ENCODE peak calls at places on chromosome 22, in seven cellular contexts. H is neuronal stem cell, Y is H1, D is trophoblast cell, O is IMR-90, G is mesendoderm, S is mesenchymal stem cell. R is an unnamed sample.

GRCh38 chr22:43235445-43236400 is 48.8 kb upstream of the TTLL12 start:
- DNase-seq in S (no peak), H (no peak), G (no peak), Y (no peak), D (no peak), O (no peak), R (no peak)

GRCh38 chr22:42754658-42755057 is 34.0 kb upstream of the A4GALT start:
- DNase-seq in Y (no peak), H (no peak), D (peak), G (no peak), O (peak), S (no peak), R (no peak)

GRCh38 chr22:37309221-37310074 is 27.1 kb downstream of the CYTH4 start:
- DNase-seq in S (peak), D (no peak), Y (no peak), G (no peak), H (no peak), O (no peak), R (no peak)

GRCh38 chr22:29803190-29803589 is 34.9 kb downstream of the ASCC2 start:
- DNase-seq in D (no peak), Y (no peak), O (no peak), H (no peak), S (no peak), G (no peak), R (no peak)

GRCh38 chr22:29695129-29695926 is 24.5 kb upstream of the CABP7 start:
- DNase-seq in O (no peak), S (no peak), G (no peak), H (no peak), Y (no peak), D (no peak), R (no peak)

GRCh38 chr22:49195636-49196035 is 632.0 kb downstream of the BRD1 start:
- DNase-seq in Y (no peak), S (no peak), D (no peak), O (no peak), G (no peak), H (no peak), R (no peak)

GRCh38 chr22:46769191-46769675 is 6.8 kb downstream of the TBC1D22A start:
- DNase-seq in G (no peak), O (no peak), H (no peak), Y (no peak), D (no peak), S (no peak), R (no peak)

GRCh38 chr22:26435327-26436093 is 6.5 kb downstream of the ASPHD2 start:
- DNase-seq in D (no peak), Y (no peak), S (no peak), G (no peak), H (no peak), O (no peak), R (no peak)

GRCh38 chr22:36741204-36741793 is 34.6 kb downstream of the IFT27 start:
- DNase-seq in Y (no peak), H (no peak), G (peak), D (no peak), S (peak), O (no peak), R (peak)

GRCh38 chr22:23401111-23401909 is 178.8 kb downstream of the IGLL1 start:
- DNase-seq in O (peak), H (no peak), S (peak), G (peak), Y (no peak), D (peak), R (no peak)

GRCh38 chr22:37575490-37576003 is 4.3 kb downstream of the LGALS2 start:
- DNase-seq in Y (no peak), D (no peak), H (no peak), S (no peak), O (no peak), G (no peak), R (peak)

GRCh38 chr22:37803195-37803635 is 4.5 kb upstream of the GCAT start:
- DNase-seq in H (no peak), G (peak), S (no peak), O (no peak), Y (no peak), D (no peak), R (no peak)

GRCh38 chr22:16783930-16784354 is 41.3 kb downstream of the XKR3 start:
- DNase-seq in O (no peak), H (no peak), S (no peak), D (peak), G (peak), Y (peak), R (peak)

GRCh38 chr22:24706732-24707476 is 67.6 kb downstream of the PIWIL3 start:
- DNase-seq in O (no peak), Y (peak), H (no peak), G (no peak), D (no peak), S (no peak), R (no peak)

GRCh38 chr22:41504397-41504796 is 35.5 kb downstream of the ACO2 start:
- DNase-seq in S (no peak), Y (no peak), O (no peak), G (no peak), D (peak), H (no peak), R (no peak)

GRCh38 chr22:22392131-22392530 is 116.4 kb downstream of the ZNF280B start:
- DNase-seq in S (no peak), Y (no peak), G (no peak), D (no peak), O (no peak), H (no peak), R (no peak)

GRCh38 chr22:23523746-23524145 is 56.3 kb downstream of the IGLL1 start:
- DNase-seq in O (no peak), S (no peak), H (no peak), D (no peak), G (no peak), Y (no peak), R (no peak)

GRCh38 chr22:38258895-38259294 is 13.9 kb downstream of the TMEM184B start:
- DNase-seq in H (no peak), G (no peak), D (no peak), S (no peak), Y (no peak), O (peak), R (no peak)

GRCh38 chr22:17137226-17137625 is 16.1 kb upstream of the TMEM121B start:
- DNase-seq in H (no peak), G (no peak), Y (no peak), O (no peak), S (no peak), D (no peak), R (no peak)

GRCh38 chr22:29002603-29003002 is 59.0 kb downstream of the C22orf31 start:
- DNase-seq in H (no peak), G (no peak), S (no peak), Y (no peak), D (no peak), O (no peak), R (no peak)

GRCh38 chr22:42780070-42780540 is 59.4 kb upstream of the A4GALT start:
- DNase-seq in G (peak), Y (no peak), S (peak), D (peak), O (peak), H (peak), R (peak)

GRCh38 chr22:37518509-37519267 is 527 bp downstream of the CARD10 start:
- DNase-seq in D (no peak), S (no peak), G (no peak), Y (peak), O (no peak), H (no peak), R (no peak)

GRCh38 chr22:44170470-44170869 is 10.3 kb upstream of the PARVG start:
- DNase-seq in O (no peak), Y (no peak), H (no peak), D (no peak), S (no peak), G (no peak), R (no peak)

GRCh38 chr22:43970037-43970747 is 14.9 kb downstream of the SAMM50 start:
- DNase-seq in S (no peak), Y (no peak), O (no peak), D (no peak), H (no peak), G (no peak), R (no peak)

GRCh38 chr22:22770280-22770871 is 117.2 kb upstream of the IGLL5 start:
- DNase-seq in O (no peak), D (peak), Y (peak), H (peak), G (peak), S (peak), R (peak)

GRCh38 chr22:41939981-41940852 is 6.7 kb downstream of the CENPM start:
- DNase-seq in O (no peak), H (no peak), S (peak), G (no peak), D (no peak), Y (no peak), R (no peak)

GRCh38 chr22:23243006-23243573 is 62.8 kb downstream of the BCR start:
- DNase-seq in H (peak), G (peak), O (no peak), Y (peak), S (no peak), D (no peak), R (peak)

GRCh38 chr22:35437038-35437437 is 37.1 kb downstream of the MCM5 start:
- DNase-seq in D (no peak), G (peak), S (no peak), O (no peak), H (no peak), Y (peak), R (peak)

GRCh38 chr22:29043906-29044575 is 17.6 kb downstream of the C22orf31 start:
- DNase-seq in Y (no peak), D (no peak), O (peak), G (no peak), S (peak), H (no peak), R (no peak)

GRCh38 chr22:35397095-35397904 is 2.6 kb upstream of the MCM5 start:
- DNase-seq in Y (no peak), G (peak), S (peak), D (peak), H (no peak), O (peak), R (no peak)

DNA sequence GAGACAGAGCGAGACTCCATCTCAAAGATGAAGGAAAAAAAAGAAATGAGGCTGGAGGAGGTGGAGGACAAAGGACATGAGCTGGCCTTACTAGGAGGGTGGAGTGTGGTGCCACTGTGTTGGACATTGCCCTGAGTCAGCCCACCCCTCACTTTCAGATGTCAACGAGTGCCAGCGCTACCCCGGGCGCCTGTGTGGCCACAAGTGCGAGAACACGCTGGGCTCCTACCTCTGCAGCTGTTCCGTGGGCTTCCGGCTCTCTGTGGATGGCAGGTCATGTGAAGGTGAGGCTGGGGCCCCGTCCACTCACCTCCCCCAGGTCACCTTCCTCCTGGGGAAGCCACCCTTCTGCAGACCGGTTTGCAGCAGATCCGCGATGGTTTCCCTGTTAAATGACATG is 40.6 kb downstream of the FBLN1 start:
- DNase-seq in H (no peak), Y (no peak), G (no peak), S (no peak), O (no peak), D (no peak), R (no peak)
- H2AK5ac ChIP-seq in H (no peak), Y (no peak), G (no peak), S (no peak), O (no peak), D (no peak), R (no peak)

GRCh38 chr22:40385041-40385782 is 14.8 kb downstream of the SGSM3 start:
- DNase-seq in D (no peak), Y (no peak), O (no peak), H (no peak), S (no peak), G (no peak), R (no peak)
- H2AK5ac ChIP-seq in D (no peak), Y (no peak), O (no peak), H (no peak), S (no peak), G (no peak), R (no peak)

GRCh38 chr22:20628081-20628939 is 120.9 kb downstream of the MED15 start:
- DNase-seq in Y (no peak), O (no peak), D (no peak), G (no peak), S (no peak), H (no peak), R (no peak)
- H2AK5ac ChIP-seq in Y (no peak), O (no peak), D (no peak), G (no peak), S (no peak), H (no peak), R (no peak)

DNA sequence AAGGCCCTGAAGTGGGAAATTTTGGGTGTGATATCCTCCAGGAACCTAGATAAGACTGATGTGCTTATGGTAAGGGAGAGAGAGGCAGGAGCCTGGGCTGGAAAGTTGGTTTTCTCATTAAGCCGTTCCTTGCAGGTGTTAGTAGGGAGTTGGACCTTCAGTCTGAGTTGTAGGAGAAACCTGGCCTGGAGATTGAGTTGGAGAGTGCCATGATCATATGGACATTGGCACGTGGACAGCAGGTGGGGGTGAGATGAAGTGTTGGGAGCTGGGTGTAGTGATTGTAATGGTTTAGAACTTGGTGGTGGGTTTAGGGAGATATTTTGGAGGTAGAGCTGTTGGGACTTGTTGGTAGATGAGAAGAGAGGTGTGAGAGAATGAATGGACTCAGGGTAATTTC is 4.9 kb downstream of the PPP6R2 start:
- DNase-seq in D (no peak), G (no peak), H (no peak), Y (no peak), S (no peak), O (no peak), R (no peak)
- H2AK5ac ChIP-seq in D (no peak), G (no peak), H (no peak), Y (no peak), S (no peak), O (no peak), R (no peak)

GRCh38 chr22:33321466-33321865 is 263.3 kb upstream of the SYN3 start:
- DNase-seq in D (no peak), O (no peak), H (no peak), Y (no peak), G (no peak), S (no peak), R (no peak)

GRCh38 chr22:33326540-33327295 is 268.5 kb upstream of the SYN3 start:
- DNase-seq in S (no peak), H (no peak), G (peak), O (no peak), Y (no peak), D (no peak), R (no peak)

GRCh38 chr22:33327348-33327860 is 269.2 kb upstream of the SYN3 start:
- DNase-seq in D (no peak), O (no peak), G (no peak), H (no peak), Y (no peak), S (no peak), R (no peak)

GRCh38 chr22:33325232-33326004 is 267.2 kb upstream of the SYN3 start:
- DNase-seq in D (no peak), H (no peak), O (no peak), G (no peak), Y (no peak), S (no peak), R (no peak)

GRCh38 chr22:33324228-33324627 is 266.0 kb upstream of the SYN3 start:
- DNase-seq in S (no peak), O (no peak), D (no peak), Y (no peak), G (no peak), H (no peak), R (no peak)
- H2AK5ac ChIP-seq in S (peak), O (no peak), D (no peak), Y (no peak), G (no peak), H (no peak), R (no peak)

GRCh38 chr22:31728857-31729256 is 21.1 kb downstream of the PRR14L start:
- DNase-seq in S (no peak), D (no peak), Y (no peak), G (no peak), O (no peak), H (no peak), R (no peak)
- H2AK5ac ChIP-seq in S (no peak), D (no peak), Y (no peak), G (no peak), O (no peak), H (no peak), R (no peak)

GRCh38 chr22:39315389-39315788 is 4.0 kb downstream of the RPL3 start:
- DNase-seq in S (no peak), G (no peak), H (no peak), Y (no peak), O (no peak), D (no peak), R (no peak)
- H2AK5ac ChIP-seq in S (no peak), G (no peak), H (no peak), Y (no peak), O (no peak), D (no peak), R (no peak)

DNA sequence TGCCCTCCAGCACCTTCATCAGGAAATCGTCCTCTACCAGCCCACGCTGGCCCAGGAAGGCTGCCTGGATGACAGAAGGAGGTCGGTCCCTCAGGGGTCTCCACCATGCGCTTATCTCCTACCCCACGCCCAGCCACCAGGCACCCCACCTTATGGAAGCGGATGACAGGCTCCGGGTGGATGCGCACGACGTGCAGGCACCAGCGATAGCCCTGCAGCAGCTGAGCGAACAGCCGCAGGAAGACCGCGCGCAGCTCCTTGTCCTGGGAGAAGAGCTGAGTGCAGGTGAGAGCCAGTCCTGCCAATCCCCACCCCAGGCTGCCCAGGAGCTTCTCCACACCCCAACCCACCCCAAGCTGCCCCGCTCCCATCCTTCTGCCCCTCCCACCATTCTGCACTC is 9.8 kb downstream of the SBF1 start:
- DNase-seq in S (no peak), O (no peak), D (no peak), H (no peak), Y (no peak), G (no peak), R (no peak)
- H2AK5ac ChIP-seq in S (no peak), O (no peak), D (no peak), H (no peak), Y (no peak), G (no peak), R (no peak)

R was measured in H9.